ENCODE peak calls at places on chromosomes 2 and 18, in ten cellular contexts. T is heart left ventricle, C is endodermal cell, Y is A549, E is NCI-H69, O is RPMI7951, F is nucleus accumbens, Q is breast epithelium, L is NCI-H1105, G is dermis blood vessel endothelial cell. P is an unnamed sample.
A peak's percentile ranks its signal among the peaks of the same experiment; 100 is the strongest.

GRCh38 chr2:240997141-240997855 is 1.1 kb upstream of the SNED1 start:
- DNase-seq in Q (peak; percentile 21), C (peak; percentile 44), G (peak; percentile 38), E (no peak), T (peak; percentile 23), F (no peak), Y (no peak), O (no peak), L (no peak), P (no peak)

GRCh38 chr2:5164806-5165525 is 527.2 kb upstream of the SOX11 start:
- DNase-seq in F (no peak), Q (no peak), C (no peak), O (peak; percentile 60), T (no peak), L (no peak), E (peak; percentile 23), G (peak; percentile 65), Y (no peak), P (no peak)

GRCh38 chr2:218082586-218083351 is 13.7 kb downstream of the RUFY4 start:
- DNase-seq in G (no peak), C (no peak), T (no peak), Y (no peak), F (no peak), Q (no peak), L (no peak), O (peak; percentile 29), E (peak; percentile 1), P (no peak)

GRCh38 chr2:27152102-27152795 is 3.4 kb downstream of the TCF23 start:
- DNase-seq in E (no peak), G (no peak), Q (no peak), F (no peak), Y (no peak), T (no peak), O (no peak), L (no peak), C (peak; percentile 69), P (no peak)

GRCh38 chr2:65660340-65660739 is 227.9 kb upstream of the SPRED2 start:
- DNase-seq in G (no peak), Y (no peak), E (no peak), O (no peak), T (no peak), F (no peak), Q (no peak), C (no peak), L (no peak), P (no peak)

GRCh38 chr2:63614448-63614968 is 25.7 kb downstream of the MDH1 start:
- DNase-seq in L (no peak), Y (no peak), C (peak; percentile 51), Q (no peak), T (no peak), G (peak; percentile 28), E (no peak), F (no peak), O (peak; percentile 29), P (peak; percentile 31)

GRCh38 chr18:48085781-48086487 is 155.5 kb upstream of the SMAD2 start:
- DNase-seq in O (no peak), Y (no peak), C (no peak), F (no peak), L (no peak), Q (no peak), G (no peak), T (no peak), E (no peak), P (no peak)

GRCh38 chr2:71603311-71603794 is 150.0 kb downstream of the DYSF start:
- DNase-seq in L (no peak), T (peak; percentile 50), G (peak; percentile 31), C (peak; percentile 41), F (no peak), O (peak; percentile 61), E (no peak), Q (no peak), Y (no peak), P (peak; percentile 41)

GRCh38 chr2:1310866-1311265 is 102.4 kb upstream of the TPO start:
- DNase-seq in C (no peak), G (no peak), T (no peak), E (no peak), L (no peak), O (no peak), F (no peak), Q (no peak), Y (no peak), P (no peak)

GRCh38 chr2:236246711-236247246 is 17.4 kb downstream of the ASB18 start:
- DNase-seq in G (no peak), Y (no peak), O (no peak), E (no peak), L (no peak), T (no peak), C (no peak), F (no peak), Q (no peak), P (no peak)

GRCh38 chr2:220188031-220188430 is 560.6 kb downstream of the SLC4A3 start:
- DNase-seq in Q (no peak), T (no peak), F (no peak), O (peak; percentile 95), E (no peak), C (no peak), Y (peak; percentile 16), L (no peak), G (no peak), P (no peak)

GRCh38 chr2:189613077-189613636 is 32.6 kb upstream of the SLC40A1 start:
- DNase-seq in T (peak; percentile 44), F (no peak), G (peak; percentile 83), Q (no peak), C (peak; percentile 63), L (no peak), O (peak; percentile 70), E (peak; percentile 10), Y (peak; percentile 25), P (peak; percentile 35)

GRCh38 chr2:100397976-100398375 is 19.5 kb downstream of the CHST10 start:
- DNase-seq in Y (no peak), O (no peak), T (no peak), L (no peak), C (no peak), G (no peak), Q (no peak), F (no peak), E (no peak), P (no peak)

GRCh38 chr2:16162491-16163040 is 222.2 kb downstream of the MYCN start:
- DNase-seq in O (no peak), G (no peak), Y (no peak), Q (no peak), L (no peak), C (peak; percentile 13), E (no peak), F (no peak), T (no peak), P (no peak)

GRCh38 chr2:236177967-236178909 is 10.1 kb upstream of the GBX2 start:
- DNase-seq in Q (no peak), E (peak; percentile 68), Y (peak; percentile 85), F (no peak), T (peak; percentile 62), O (peak; percentile 62), C (peak; percentile 94), L (peak; percentile 34), G (peak; percentile 88), P (peak; percentile 69)

GRCh38 chr2:25938345-25938744 is 44.0 kb downstream of the KIF3C start:
- DNase-seq in O (no peak), G (no peak), L (no peak), Q (no peak), C (no peak), Y (no peak), F (no peak), E (no peak), T (peak; percentile 73), P (no peak)

GRCh38 chr2:101440127-101440738 is 34.7 kb downstream of the RFX8 start:
- DNase-seq in E (no peak), G (no peak), L (no peak), T (peak; percentile 68), Y (no peak), C (no peak), O (peak; percentile 83), F (no peak), Q (no peak), P (no peak)

GRCh38 chr2:32357545-32358482 is 991 bp downstream of the BIRC6 start:
- DNase-seq in G (peak; percentile 59), Q (peak; percentile 32), C (peak; percentile 84), L (no peak), Y (no peak), E (peak; percentile 61), F (peak; percentile 42), O (peak; percentile 38), T (peak; percentile 35), P (peak; percentile 57)

GRCh38 chr2:226115102-226115831 is 684.4 kb downstream of the IRS1 start:
- DNase-seq in T (no peak), C (no peak), E (peak; percentile 7), F (no peak), O (peak; percentile 99), G (no peak), Y (peak; percentile 51), Q (no peak), L (no peak), P (no peak)

GRCh38 chr2:78861546-78861945 is 164.0 kb upstream of the REG3G start:
- DNase-seq in C (no peak), Y (peak; percentile 8), F (no peak), T (no peak), E (peak; percentile 0), Q (no peak), G (no peak), O (no peak), L (peak; percentile 11), P (no peak)

GRCh38 chr2:219958941-219959340 is 331.5 kb downstream of the SLC4A3 start:
- DNase-seq in E (no peak), T (no peak), G (no peak), Y (no peak), C (no peak), F (no peak), Q (no peak), O (no peak), L (no peak), P (no peak)

GRCh38 chr18:44922968-44923367 is 242.3 kb downstream of the SETBP1 start:
- DNase-seq in F (no peak), T (no peak), Q (no peak), O (peak; percentile 38), G (no peak), L (no peak), C (no peak), Y (no peak), E (peak; percentile 46), P (no peak)